ENCODE peak calls at places on chromosomes 2 and 18, in four cellular contexts. X is HEK293T, R is GM12878, I is K562. L is an unnamed sample.

GRCh38 chr2:85772019-85772745 is 18.4 kb downstream of the ATOH8 start:
- DNase-seq in I (no peak), R (no peak), X (peak; percentile 52), L (peak; percentile 97)

GRCh38 chr2:149033716-149034115 is 4.8 kb upstream of the LYPD6B start:
- DNase-seq in R (no peak), I (no peak), X (no peak), L (no peak)

GRCh38 chr2:102826904-102827303 is 65.1 kb downstream of the TMEM182 start:
- DNase-seq in I (no peak), R (no peak), X (peak; percentile 60), L (no peak)

GRCh38 chr18:3153107-3153704 is 66.6 kb downstream of the MYOM1 start:
- DNase-seq in I (no peak), R (peak; percentile 80), X (no peak), L (peak; percentile 88)

GRCh38 chr18:46915800-46916550 is 1.3 kb downstream of the PIAS2 start:
- DNase-seq in X (no peak), R (no peak), I (no peak), L (no peak)

GRCh38 chr2:61887684-61888303 is 662 bp downstream of the CCT4 start:
- DNase-seq in R (no peak), I (no peak), X (peak; percentile 7), L (peak; percentile 41)

GRCh38 chr2:131105156-131105949 is at the start of gene PLEKHB2:
- DNase-seq in X (peak; percentile 95), R (peak; percentile 66), I (peak; percentile 96), L (peak; percentile 84)

GRCh38 chr2:6069354-6069753 is 377.2 kb downstream of the SOX11 start:
- DNase-seq in I (no peak), R (no peak), X (no peak), L (no peak)

GRCh38 chr2:63874204-63875134 is 32.8 kb downstream of the UGP2 start:
- DNase-seq in X (no peak), R (no peak), I (no peak), L (no peak)

GRCh38 chr18:26051845-26052244 is 38.6 kb downstream of the SS18 start:
- DNase-seq in I (no peak), X (no peak), R (no peak), L (no peak)

GRCh38 chr18:26052497-26052896 is 37.9 kb downstream of the SS18 start:
- DNase-seq in I (no peak), R (no peak), X (no peak), L (no peak)

GRCh38 chr18:26057208-26057821 is 33.1 kb downstream of the SS18 start:
- DNase-seq in X (no peak), R (no peak), I (no peak), L (no peak)

GRCh38 chr18:26059357-26059756 is 31.1 kb downstream of the SS18 start:
- DNase-seq in I (peak; percentile 21), R (no peak), X (no peak), L (no peak)

DNA sequence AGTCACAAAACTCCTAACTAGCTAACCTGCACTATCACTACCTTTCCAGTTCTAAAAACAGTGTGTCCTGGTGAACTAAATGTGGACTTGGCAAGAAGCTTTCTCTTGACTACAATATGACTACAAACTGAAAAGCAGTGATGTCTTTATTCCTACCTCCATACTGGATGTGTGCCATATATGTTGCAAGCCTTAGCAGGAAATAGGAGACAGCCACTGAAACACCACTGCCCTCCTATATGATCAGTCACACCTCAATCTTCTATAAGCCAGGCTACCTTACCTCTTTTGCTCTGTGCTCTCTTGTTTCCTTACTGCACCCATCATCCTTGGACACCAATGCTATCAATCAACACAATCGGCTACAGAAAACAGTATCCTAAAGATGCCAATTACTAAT is 34.1 kb downstream of the SS18 start:
- DNase-seq in I (no peak), X (no peak), R (no peak), L (no peak)
- TF ChIP-seq TARDBP in I (no peak), X (no peak), R (no peak), L (no peak)

GRCh38 chr2:14297340-14297739 is 335.2 kb upstream of the LRATD1 start:
- DNase-seq in X (no peak), R (no peak), I (no peak), L (no peak)
- TF ChIP-seq TARDBP in X (no peak), R (no peak), I (no peak), L (no peak)

GRCh38 chr2:118774458-118775133 is 72.9 kb downstream of the EN1 start:
- DNase-seq in R (no peak), I (peak; percentile 82), X (peak; percentile 83), L (no peak)
- TF ChIP-seq TARDBP in R (no peak), I (no peak), X (no peak), L (no peak)

DNA sequence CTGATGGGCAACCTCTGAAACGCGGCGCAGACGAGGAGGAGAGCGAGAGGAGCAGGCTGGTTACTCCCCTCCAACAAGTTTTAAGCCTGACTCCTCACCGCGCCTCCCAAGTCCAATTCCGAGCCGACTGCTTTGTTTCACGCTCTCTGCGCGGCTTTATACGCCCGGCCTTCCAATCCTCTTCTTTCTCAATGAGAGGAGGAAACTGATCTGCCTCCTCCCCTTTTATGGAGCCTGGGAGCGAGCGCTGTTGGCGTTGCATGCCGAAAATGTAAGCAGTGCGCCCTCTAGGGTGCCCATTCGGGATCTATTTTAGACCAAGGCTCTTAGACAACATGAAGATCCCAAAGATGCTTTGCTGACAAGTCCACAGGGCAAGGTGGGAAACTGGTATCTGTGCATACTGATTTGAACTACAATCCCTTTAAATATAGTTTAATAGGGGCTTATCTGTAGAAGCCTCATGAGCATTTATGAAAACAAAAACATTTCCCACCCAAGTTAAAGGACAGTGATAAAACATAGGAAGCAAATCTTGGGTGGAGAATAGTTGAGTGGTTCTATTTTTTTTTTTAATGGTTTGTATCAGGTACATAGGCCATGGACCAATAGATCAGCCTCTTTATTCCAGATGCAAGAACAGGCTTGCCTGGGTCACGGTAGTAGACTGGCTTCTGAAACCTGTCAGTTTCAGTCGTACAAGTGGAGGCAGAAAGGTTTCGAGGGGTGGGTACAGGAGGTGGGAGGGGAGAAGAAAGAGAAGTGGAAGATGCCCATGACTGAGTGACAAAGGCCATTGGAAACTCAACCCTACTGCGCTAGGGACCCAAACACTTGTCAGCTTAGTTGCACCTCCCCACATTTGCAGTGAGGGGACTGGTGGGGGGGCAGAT is at the start of gene RND3:
- DNase-seq in R (no peak), X (peak; percentile 87), I (peak; percentile 65), L (peak; percentile 87)
- TF ChIP-seq TARDBP in R (no peak), X (no peak), I (no peak), L (peak; percentile 54)

DNA sequence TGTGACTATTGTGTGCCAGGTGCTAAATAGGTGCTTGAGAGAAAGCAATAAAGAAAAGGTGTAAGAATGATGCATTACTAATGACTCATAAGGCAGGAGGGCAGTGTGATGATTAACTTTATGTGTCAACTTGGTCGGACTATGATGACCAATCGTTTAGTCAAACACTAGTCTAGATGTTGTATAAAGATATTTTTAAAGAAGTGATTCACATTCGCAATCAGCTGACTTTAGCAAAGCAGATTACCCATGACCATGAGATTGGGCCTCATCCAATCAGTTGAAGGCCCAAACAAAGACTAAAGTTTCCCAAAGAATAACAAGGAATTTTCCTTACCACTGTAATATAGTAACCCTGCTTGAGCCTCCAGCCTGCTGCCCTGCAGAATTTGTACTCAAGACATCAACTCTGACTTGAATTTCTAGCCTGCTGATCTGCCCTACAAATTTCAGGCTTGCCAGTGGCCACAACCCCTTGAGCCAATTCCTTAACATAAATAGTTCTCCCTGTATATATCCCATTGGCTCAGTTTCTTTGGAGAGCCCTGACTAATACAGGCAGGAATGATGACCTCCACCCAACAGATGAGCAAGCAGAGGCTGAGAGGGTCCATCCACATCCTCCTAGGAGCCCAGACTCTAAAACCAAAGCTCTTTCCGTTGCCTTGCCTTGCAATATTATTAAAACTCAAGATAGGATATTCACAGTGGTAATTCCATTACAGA is 132.6 kb downstream of the ACTR3 start:
- DNase-seq in I (no peak), R (no peak), X (no peak), L (peak; percentile 67)
- TF ChIP-seq TARDBP in I (no peak), R (no peak), X (no peak), L (no peak)

GRCh38 chr2:164538250-164538866 is 82.9 kb downstream of the GRB14 start:
- DNase-seq in I (no peak), X (peak; percentile 52), R (no peak), L (peak; percentile 65)

GRCh38 chr2:164545484-164545883 is 75.8 kb downstream of the GRB14 start:
- DNase-seq in X (no peak), R (no peak), I (no peak), L (no peak)

DNA sequence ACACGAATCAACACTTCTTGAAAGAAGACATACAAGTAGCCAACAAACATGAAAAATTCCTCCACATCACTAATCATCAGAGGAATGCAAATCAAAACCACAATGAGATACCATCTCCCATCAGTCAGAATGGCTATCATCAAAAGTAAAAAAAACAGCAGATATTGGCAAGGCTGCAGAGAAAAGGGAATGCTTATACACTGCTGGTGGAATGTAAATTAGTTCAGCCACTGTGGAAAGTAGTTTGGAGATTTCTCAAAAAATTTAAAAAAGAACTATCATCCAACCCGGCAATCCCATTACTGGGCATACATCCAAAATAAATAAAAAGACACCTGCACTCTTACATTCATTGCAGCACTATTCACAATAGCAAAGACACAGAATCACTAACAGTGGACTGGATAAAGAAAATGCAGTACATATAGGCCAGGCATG is 78.7 kb downstream of the GRB14 start:
- DNase-seq in I (no peak), R (no peak), X (no peak), L (peak; percentile 24)
- TF ChIP-seq TARDBP in I (no peak), R (no peak), X (no peak), L (no peak)

L was measured in HepG2.